ENCODE peak calls at places on chromosomes 16 and 17, in ten cellular contexts. One of them, this sample, is unnamed.

GRCh38 chr17:42673885-42674754 is 2.7 kb downstream of the PLEKHH3 start:
- DNase-seq in PC-9: no peak
- DNase-seq in mesendoderm: peak; percentile 77
- DNase-seq in tibial nerve: no peak
- DNase-seq in CD4-positive, alpha-beta T cell: no peak
- DNase-seq in cardiac muscle cell: peak; percentile 61
- DNase-seq in A549: peak; percentile 66
- DNase-seq in CD4-positive, alpha-beta memory T cell: no peak
- DNase-seq in brain microvascular endothelial cell: no peak
- DNase-seq in PC-3: no peak
- DNase-seq in this sample: no peak

GRCh38 chr16:53504161-53504663 is 1.2 kb upstream of the AKTIP start:
- DNase-seq in PC-9: peak; percentile 23
- DNase-seq in mesendoderm: peak; percentile 61
- DNase-seq in tibial nerve: peak; percentile 48
- DNase-seq in CD4-positive, alpha-beta T cell: peak; percentile 24
- DNase-seq in cardiac muscle cell: peak; percentile 27
- DNase-seq in A549: peak; percentile 36
- DNase-seq in CD4-positive, alpha-beta memory T cell: peak; percentile 24
- DNase-seq in brain microvascular endothelial cell: peak; percentile 61
- DNase-seq in PC-3: no peak
- DNase-seq in this sample: peak; percentile 40

GRCh38 chr16:78200023-78200389 is 100.6 kb downstream of the WWOX start:
- DNase-seq in PC-9: no peak
- DNase-seq in mesendoderm: peak; percentile 72
- DNase-seq in tibial nerve: no peak
- DNase-seq in CD4-positive, alpha-beta T cell: no peak
- DNase-seq in cardiac muscle cell: no peak
- DNase-seq in A549: no peak
- DNase-seq in CD4-positive, alpha-beta memory T cell: no peak
- DNase-seq in brain microvascular endothelial cell: no peak
- DNase-seq in PC-3: no peak
- DNase-seq in this sample: no peak

GRCh38 chr17:32223703-32224102 is 41.9 kb upstream of the RHBDL3 start:
- DNase-seq in PC-9: no peak
- DNase-seq in mesendoderm: no peak
- DNase-seq in tibial nerve: no peak
- DNase-seq in CD4-positive, alpha-beta T cell: no peak
- DNase-seq in cardiac muscle cell: no peak
- DNase-seq in A549: no peak
- DNase-seq in CD4-positive, alpha-beta memory T cell: no peak
- DNase-seq in brain microvascular endothelial cell: no peak
- DNase-seq in PC-3: no peak
- DNase-seq in this sample: no peak

GRCh38 chr16:13629704-13630103 is 290.2 kb upstream of the ERCC4 start:
- DNase-seq in PC-9: no peak
- DNase-seq in mesendoderm: no peak
- DNase-seq in tibial nerve: no peak
- DNase-seq in CD4-positive, alpha-beta T cell: no peak
- DNase-seq in cardiac muscle cell: no peak
- DNase-seq in A549: no peak
- DNase-seq in CD4-positive, alpha-beta memory T cell: no peak
- DNase-seq in brain microvascular endothelial cell: no peak
- DNase-seq in PC-3: no peak
- DNase-seq in this sample: no peak

GRCh38 chr17:78957076-78957475 is 22.6 kb downstream of the LGALS3BP start:
- DNase-seq in PC-9: peak; percentile 37
- DNase-seq in mesendoderm: no peak
- DNase-seq in tibial nerve: no peak
- DNase-seq in CD4-positive, alpha-beta T cell: no peak
- DNase-seq in cardiac muscle cell: no peak
- DNase-seq in A549: peak; percentile 47
- DNase-seq in CD4-positive, alpha-beta memory T cell: no peak
- DNase-seq in brain microvascular endothelial cell: peak; percentile 57
- DNase-seq in PC-3: peak; percentile 35
- DNase-seq in this sample: no peak

GRCh38 chr16:27973678-27974077 is 89.8 kb downstream of the GSG1L start:
- DNase-seq in PC-9: no peak
- DNase-seq in mesendoderm: peak; percentile 21
- DNase-seq in tibial nerve: no peak
- DNase-seq in CD4-positive, alpha-beta T cell: no peak
- DNase-seq in cardiac muscle cell: no peak
- DNase-seq in A549: no peak
- DNase-seq in CD4-positive, alpha-beta memory T cell: no peak
- DNase-seq in brain microvascular endothelial cell: no peak
- DNase-seq in PC-3: no peak
- DNase-seq in this sample: no peak

GRCh38 chr17:3812284-3812683 is 11.3 kb upstream of the ITGAE start:
- DNase-seq in PC-9: no peak
- DNase-seq in mesendoderm: no peak
- DNase-seq in tibial nerve: no peak
- DNase-seq in CD4-positive, alpha-beta T cell: no peak
- DNase-seq in cardiac muscle cell: no peak
- DNase-seq in A549: no peak
- DNase-seq in CD4-positive, alpha-beta memory T cell: no peak
- DNase-seq in brain microvascular endothelial cell: no peak
- DNase-seq in PC-3: no peak
- DNase-seq in this sample: no peak

DNA sequence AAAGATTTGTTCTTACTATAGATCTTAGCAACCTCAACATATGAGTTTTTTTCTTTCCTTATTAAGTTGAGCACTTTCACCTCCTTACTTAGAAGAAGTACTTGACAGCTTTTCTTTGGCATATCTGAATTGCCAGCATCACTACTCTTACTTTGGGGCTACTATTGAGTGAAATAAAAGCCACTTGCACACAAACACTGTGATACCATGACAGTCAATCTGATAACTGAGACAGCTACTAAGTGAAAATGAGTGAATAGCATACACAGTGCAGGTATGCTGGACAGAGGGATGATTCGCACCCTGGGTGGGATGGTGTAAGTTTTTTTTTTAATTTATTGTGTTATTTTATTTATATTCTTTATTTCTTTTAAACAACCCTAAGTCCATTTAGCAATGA is 13.5 kb upstream of the TENT4B start:
- DNase-seq in PC-9: no peak
- DNase-seq in mesendoderm: no peak
- DNase-seq in tibial nerve: no peak
- DNase-seq in CD4-positive, alpha-beta T cell: no peak
- DNase-seq in cardiac muscle cell: no peak
- DNase-seq in A549: no peak
- DNase-seq in CD4-positive, alpha-beta memory T cell: no peak
- DNase-seq in brain microvascular endothelial cell: no peak
- DNase-seq in PC-3: no peak
- DNase-seq in this sample: no peak
- H3K27ac ChIP-seq in PC-9: no peak overlapping the region
- H3K27ac ChIP-seq in mesendoderm: no peak overlapping the region
- H3K27ac ChIP-seq in tibial nerve: no peak overlapping the region
- H3K27ac ChIP-seq in CD4-positive, alpha-beta T cell: no peak overlapping the region
- H3K27ac ChIP-seq in cardiac muscle cell: no peak overlapping the region
- H3K27ac ChIP-seq in A549: no peak overlapping the region
- H3K27ac ChIP-seq in CD4-positive, alpha-beta memory T cell: no peak overlapping the region
- H3K27ac ChIP-seq in brain microvascular endothelial cell: no peak overlapping the region
- H3K27ac ChIP-seq in PC-3: no peak overlapping the region
- H3K27ac ChIP-seq in this sample: no peak overlapping the region

GRCh38 chr17:38544839-38545209 is 60.9 kb downstream of the SRCIN1 start:
- DNase-seq in PC-9: no peak
- DNase-seq in mesendoderm: no peak
- DNase-seq in tibial nerve: no peak
- DNase-seq in CD4-positive, alpha-beta T cell: no peak
- DNase-seq in cardiac muscle cell: no peak
- DNase-seq in A549: no peak
- DNase-seq in CD4-positive, alpha-beta memory T cell: no peak
- DNase-seq in brain microvascular endothelial cell: no peak
- DNase-seq in PC-3: no peak
- DNase-seq in this sample: no peak

GRCh38 chr17:38544175-38544838 is 61.4 kb downstream of the SRCIN1 start:
- DNase-seq in PC-9: no peak
- DNase-seq in mesendoderm: no peak
- DNase-seq in tibial nerve: no peak
- DNase-seq in CD4-positive, alpha-beta T cell: no peak
- DNase-seq in cardiac muscle cell: no peak
- DNase-seq in A549: no peak
- DNase-seq in CD4-positive, alpha-beta memory T cell: no peak
- DNase-seq in brain microvascular endothelial cell: no peak
- DNase-seq in PC-3: no peak
- DNase-seq in this sample: no peak

GRCh38 chr17:38545531-38546225 is 60.1 kb downstream of the SRCIN1 start:
- DNase-seq in PC-9: no peak
- DNase-seq in mesendoderm: no peak
- DNase-seq in tibial nerve: no peak
- DNase-seq in CD4-positive, alpha-beta T cell: no peak
- DNase-seq in cardiac muscle cell: no peak
- DNase-seq in A549: no peak
- DNase-seq in CD4-positive, alpha-beta memory T cell: no peak
- DNase-seq in brain microvascular endothelial cell: no peak
- DNase-seq in PC-3: no peak
- DNase-seq in this sample: no peak

GRCh38 chr17:38542286-38542685 is 63.5 kb downstream of the SRCIN1 start:
- DNase-seq in PC-9: no peak
- DNase-seq in mesendoderm: no peak
- DNase-seq in tibial nerve: no peak
- DNase-seq in CD4-positive, alpha-beta T cell: no peak
- DNase-seq in cardiac muscle cell: no peak
- DNase-seq in A549: no peak
- DNase-seq in CD4-positive, alpha-beta memory T cell: no peak
- DNase-seq in brain microvascular endothelial cell: no peak
- DNase-seq in PC-3: no peak
- DNase-seq in this sample: no peak

GRCh38 chr17:38543403-38544174 is 62.2 kb downstream of the SRCIN1 start:
- DNase-seq in PC-9: no peak
- DNase-seq in mesendoderm: no peak
- DNase-seq in tibial nerve: no peak
- DNase-seq in CD4-positive, alpha-beta T cell: no peak
- DNase-seq in cardiac muscle cell: no peak
- DNase-seq in A549: no peak
- DNase-seq in CD4-positive, alpha-beta memory T cell: no peak
- DNase-seq in brain microvascular endothelial cell: no peak
- DNase-seq in PC-3: no peak
- DNase-seq in this sample: no peak
- H3K27ac ChIP-seq in PC-9: no peak overlapping the region
- H3K27ac ChIP-seq in mesendoderm: no peak overlapping the region
- H3K27ac ChIP-seq in tibial nerve: no peak overlapping the region
- H3K27ac ChIP-seq in CD4-positive, alpha-beta T cell: no peak overlapping the region
- H3K27ac ChIP-seq in cardiac muscle cell: no peak overlapping the region
- H3K27ac ChIP-seq in A549: no peak overlapping the region
- H3K27ac ChIP-seq in CD4-positive, alpha-beta memory T cell: no peak overlapping the region
- H3K27ac ChIP-seq in brain microvascular endothelial cell: no peak overlapping the region
- H3K27ac ChIP-seq in PC-3: no peak overlapping the region
- H3K27ac ChIP-seq in this sample: no peak overlapping the region

GRCh38 chr16:87965417-87965816 is 14.2 kb downstream of the BANP start:
- DNase-seq in PC-9: no peak
- DNase-seq in mesendoderm: no peak
- DNase-seq in tibial nerve: no peak
- DNase-seq in CD4-positive, alpha-beta T cell: no peak
- DNase-seq in cardiac muscle cell: no peak
- DNase-seq in A549: no peak
- DNase-seq in CD4-positive, alpha-beta memory T cell: no peak
- DNase-seq in brain microvascular endothelial cell: no peak
- DNase-seq in PC-3: no peak
- DNase-seq in this sample: no peak

GRCh38 chr16:87966685-87967185 is 15.5 kb downstream of the BANP start:
- DNase-seq in PC-9: no peak
- DNase-seq in mesendoderm: no peak
- DNase-seq in tibial nerve: no peak
- DNase-seq in CD4-positive, alpha-beta T cell: no peak
- DNase-seq in cardiac muscle cell: no peak
- DNase-seq in A549: no peak
- DNase-seq in CD4-positive, alpha-beta memory T cell: no peak
- DNase-seq in brain microvascular endothelial cell: no peak
- DNase-seq in PC-3: no peak
- DNase-seq in this sample: peak; percentile 45

GRCh38 chr16:87968541-87968940 is 17.3 kb downstream of the BANP start:
- DNase-seq in PC-9: no peak
- DNase-seq in mesendoderm: no peak
- DNase-seq in tibial nerve: no peak
- DNase-seq in CD4-positive, alpha-beta T cell: no peak
- DNase-seq in cardiac muscle cell: no peak
- DNase-seq in A549: no peak
- DNase-seq in CD4-positive, alpha-beta memory T cell: no peak
- DNase-seq in brain microvascular endothelial cell: peak; percentile 53
- DNase-seq in PC-3: no peak
- DNase-seq in this sample: no peak

GRCh38 chr16:87964049-87964448 is 12.8 kb downstream of the BANP start:
- DNase-seq in PC-9: no peak
- DNase-seq in mesendoderm: no peak
- DNase-seq in tibial nerve: no peak
- DNase-seq in CD4-positive, alpha-beta T cell: no peak
- DNase-seq in cardiac muscle cell: no peak
- DNase-seq in A549: no peak
- DNase-seq in CD4-positive, alpha-beta memory T cell: no peak
- DNase-seq in brain microvascular endothelial cell: no peak
- DNase-seq in PC-3: no peak
- DNase-seq in this sample: no peak

DNA sequence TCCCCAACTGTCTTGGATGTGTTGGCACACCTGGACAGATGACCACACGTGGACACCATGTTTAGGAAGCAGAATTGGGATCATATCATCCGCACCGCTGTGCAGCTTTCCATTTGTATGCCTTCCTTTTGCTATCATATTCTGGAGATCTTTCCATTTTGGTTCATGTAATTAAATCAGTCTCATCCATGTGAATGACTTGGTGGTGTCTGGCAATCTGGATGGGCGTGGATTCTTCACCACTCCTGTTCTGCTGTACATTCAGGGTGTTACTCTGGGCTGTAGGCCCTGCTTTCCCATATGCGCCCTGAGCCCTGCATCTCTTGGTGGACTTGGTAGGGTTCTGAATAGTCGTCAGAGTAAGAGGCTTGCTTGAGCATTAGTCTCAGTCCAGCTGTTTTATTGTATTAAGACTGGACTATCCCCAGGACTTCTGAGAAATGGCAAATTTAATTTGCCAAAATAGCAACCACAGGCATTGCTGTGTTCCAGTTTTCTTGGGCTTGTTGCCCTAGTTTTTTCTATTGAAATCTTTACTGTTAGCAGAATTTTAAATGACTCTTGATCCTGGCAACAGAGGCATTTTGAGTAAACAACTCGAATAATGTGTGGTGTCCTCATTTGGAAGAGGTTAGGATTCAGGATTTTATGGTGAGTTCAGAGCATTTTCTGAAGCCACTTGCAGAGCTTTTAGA is 14.9 kb downstream of the BANP start:
- DNase-seq in PC-9: no peak
- DNase-seq in mesendoderm: no peak
- DNase-seq in tibial nerve: no peak
- DNase-seq in CD4-positive, alpha-beta T cell: no peak
- DNase-seq in cardiac muscle cell: no peak
- DNase-seq in A549: no peak
- DNase-seq in CD4-positive, alpha-beta memory T cell: no peak
- DNase-seq in brain microvascular endothelial cell: no peak
- DNase-seq in PC-3: no peak
- DNase-seq in this sample: no peak
- H3K27ac ChIP-seq in PC-9: no peak overlapping the region
- H3K27ac ChIP-seq in mesendoderm: no peak overlapping the region
- H3K27ac ChIP-seq in tibial nerve: peak overlapping the region; percentile 65
- H3K27ac ChIP-seq in CD4-positive, alpha-beta T cell: no peak overlapping the region
- H3K27ac ChIP-seq in cardiac muscle cell: no peak overlapping the region
- H3K27ac ChIP-seq in A549: no peak overlapping the region
- H3K27ac ChIP-seq in CD4-positive, alpha-beta memory T cell: no peak overlapping the region
- H3K27ac ChIP-seq in brain microvascular endothelial cell: no peak overlapping the region
- H3K27ac ChIP-seq in PC-3: no peak overlapping the region
- H3K27ac ChIP-seq in this sample: peak overlapping the region; percentile 22

GRCh38 chr17:34979153-34979552 is 1.2 kb upstream of the LIG3 start:
- DNase-seq in PC-9: no peak
- DNase-seq in mesendoderm: no peak
- DNase-seq in tibial nerve: no peak
- DNase-seq in CD4-positive, alpha-beta T cell: no peak
- DNase-seq in cardiac muscle cell: no peak
- DNase-seq in A549: no peak
- DNase-seq in CD4-positive, alpha-beta memory T cell: no peak
- DNase-seq in brain microvascular endothelial cell: no peak
- DNase-seq in PC-3: no peak
- DNase-seq in this sample: no peak

GRCh38 chr17:34979650-34980352 is 511 bp upstream of the LIG3 start:
- DNase-seq in PC-9: no peak
- DNase-seq in mesendoderm: peak; percentile 38
- DNase-seq in tibial nerve: no peak
- DNase-seq in CD4-positive, alpha-beta T cell: no peak
- DNase-seq in cardiac muscle cell: no peak
- DNase-seq in A549: no peak
- DNase-seq in CD4-positive, alpha-beta memory T cell: no peak
- DNase-seq in brain microvascular endothelial cell: no peak
- DNase-seq in PC-3: no peak
- DNase-seq in this sample: no peak

GRCh38 chr17:34974794-34975428 is 5.4 kb upstream of the LIG3 start:
- DNase-seq in PC-9: no peak
- DNase-seq in mesendoderm: peak; percentile 72
- DNase-seq in tibial nerve: no peak
- DNase-seq in CD4-positive, alpha-beta T cell: no peak
- DNase-seq in cardiac muscle cell: no peak
- DNase-seq in A549: no peak
- DNase-seq in CD4-positive, alpha-beta memory T cell: no peak
- DNase-seq in brain microvascular endothelial cell: no peak
- DNase-seq in PC-3: no peak
- DNase-seq in this sample: no peak

GRCh38 chr17:34974179-34974578 is 6.1 kb upstream of the LIG3 start:
- DNase-seq in PC-9: no peak
- DNase-seq in mesendoderm: no peak
- DNase-seq in tibial nerve: no peak
- DNase-seq in CD4-positive, alpha-beta T cell: no peak
- DNase-seq in cardiac muscle cell: no peak
- DNase-seq in A549: no peak
- DNase-seq in CD4-positive, alpha-beta memory T cell: no peak
- DNase-seq in brain microvascular endothelial cell: no peak
- DNase-seq in PC-3: peak; percentile 30
- DNase-seq in this sample: no peak
- H3K27ac ChIP-seq in PC-9: no peak overlapping the region
- H3K27ac ChIP-seq in mesendoderm: no peak overlapping the region
- H3K27ac ChIP-seq in tibial nerve: no peak overlapping the region
- H3K27ac ChIP-seq in CD4-positive, alpha-beta T cell: no peak overlapping the region
- H3K27ac ChIP-seq in cardiac muscle cell: no peak overlapping the region
- H3K27ac ChIP-seq in A549: no peak overlapping the region
- H3K27ac ChIP-seq in CD4-positive, alpha-beta memory T cell: no peak overlapping the region
- H3K27ac ChIP-seq in brain microvascular endothelial cell: no peak overlapping the region
- H3K27ac ChIP-seq in PC-3: peak overlapping the region; percentile 49
- H3K27ac ChIP-seq in this sample: no peak overlapping the region